ENCODE peak calls at places on chromosome 12, in ten cellular contexts. N, T, L, M, W, G, E, S, V and O are unnamed samples.

GRCh38 chr12:50103351-50103750 is 457 bp upstream of the GPD1 start:
- DNase-seq in L (no peak), G (no peak), M (no peak), T (no peak), E (no peak), V (no peak), N (no peak), W (no peak), S (no peak), O (no peak)

GRCh38 chr12:12392428-12392827 is 35.5 kb downstream of the BORCS5 start:
- DNase-seq in T (no peak), W (no peak), E (no peak), S (no peak), G (no peak), L (peak), V (no peak), N (no peak), M (no peak), O (no peak)

GRCh38 chr12:124398578-124399227 is 103.8 kb downstream of the RFLNA start:
- DNase-seq in S (no peak), M (no peak), W (peak), N (no peak), V (no peak), T (peak), G (no peak), E (peak), L (no peak), O (no peak)

GRCh38 chr12:51593539-51593938 is 2.5 kb downstream of the SCN8A start:
- DNase-seq in L (peak), T (peak), S (peak), E (no peak), N (peak), G (no peak), M (no peak), W (no peak), V (peak), O (no peak)

GRCh38 chr12:27330846-27331245 is 1.8 kb upstream of the BMAL2 start:
- DNase-seq in V (no peak), M (no peak), E (no peak), S (no peak), T (no peak), N (no peak), G (no peak), L (peak), W (no peak), O (no peak)

GRCh38 chr12:18421840-18422239 is 160.5 kb downstream of the PIK3C2G start:
- DNase-seq in L (peak), S (no peak), E (no peak), M (no peak), W (no peak), V (no peak), T (no peak), G (no peak), N (peak), O (no peak)

GRCh38 chr12:77047341-77048202 is 17.8 kb downstream of the E2F7 start:
- DNase-seq in E (no peak), T (no peak), S (no peak), G (no peak), V (no peak), M (no peak), L (peak), N (no peak), W (no peak), O (no peak)

GRCh38 chr12:47717443-47718193 is 7.7 kb downstream of the ENDOU start:
- DNase-seq in L (peak), W (peak), V (peak), M (no peak), T (peak), E (peak), G (peak), N (peak), S (peak), O (peak)

GRCh38 chr12:124915249-124916236 is 1.1 kb upstream of the UBC start:
- DNase-seq in L (peak), M (no peak), G (peak), S (no peak), T (peak), W (peak), E (no peak), V (peak), N (peak), O (no peak)

GRCh38 chr12:51972849-51973273 is 21.4 kb downstream of the ACVR1B start:
- DNase-seq in N (peak), V (no peak), M (no peak), G (no peak), S (peak), W (peak), L (peak), T (peak), E (peak), O (no peak)

GRCh38 chr12:1855241-1855640 is 34.9 kb downstream of the LRTM2 start:
- DNase-seq in W (no peak), S (no peak), G (no peak), N (peak), M (no peak), E (peak), V (no peak), L (peak), T (no peak), O (no peak)

GRCh38 chr12:59472273-59472672 is 123.6 kb upstream of the SLC16A7 start:
- DNase-seq in M (no peak), G (no peak), V (no peak), W (no peak), S (no peak), T (no peak), L (no peak), N (no peak), E (no peak), O (no peak)

GRCh38 chr12:45269407-45269741 is 53.5 kb downstream of the ANO6 start:
- DNase-seq in M (no peak), N (no peak), W (no peak), V (no peak), T (no peak), G (no peak), L (no peak), S (no peak), E (no peak), O (no peak)

GRCh38 chr12:126760109-126760508 is 1506.9 kb upstream of the TMEM132C start:
- DNase-seq in M (no peak), S (no peak), V (no peak), T (no peak), N (no peak), G (no peak), W (no peak), L (no peak), E (no peak), O (no peak)

GRCh38 chr12:123043536-123044001 is 63.1 kb downstream of the ARL6IP4 start:
- DNase-seq in S (peak), G (peak), T (peak), N (peak), W (peak), L (peak), E (peak), V (peak), M (peak), O (peak)

GRCh38 chr12:69655616-69656336 is 43.3 kb downstream of the BEST3 start:
- DNase-seq in S (peak), L (peak), G (no peak), V (no peak), E (no peak), M (no peak), T (no peak), N (peak), W (no peak), O (no peak)

GRCh38 chr12:54605138-54605970 is 16.9 kb upstream of the PPP1R1A start:
- DNase-seq in N (no peak), G (no peak), T (no peak), V (no peak), L (no peak), W (no peak), E (no peak), M (no peak), S (no peak), O (no peak)

GRCh38 chr12:119565404-119565803 is 28.2 kb upstream of the TMEM233 start:
- DNase-seq in T (no peak), N (no peak), W (no peak), E (no peak), M (no peak), S (no peak), G (no peak), V (no peak), L (no peak), O (no peak)

GRCh38 chr12:120100630-120101029 is 15.9 kb downstream of the RAB35 start:
- DNase-seq in N (peak), L (no peak), M (no peak), G (peak), V (peak), W (peak), E (peak), S (no peak), T (peak), O (peak)

GRCh38 chr12:3594966-3595365 is 104.0 kb downstream of the PRMT8 start:
- DNase-seq in E (no peak), M (no peak), V (no peak), W (no peak), N (no peak), S (no peak), T (no peak), G (no peak), L (no peak), O (no peak)

GRCh38 chr12:6340745-6341438 is 984 bp downstream of the TNFRSF1A start:
- DNase-seq in T (no peak), E (no peak), V (no peak), L (no peak), S (no peak), M (no peak), G (no peak), N (no peak), W (no peak), O (no peak)

GRCh38 chr12:49527361-49528130 is 11.3 kb upstream of the KCNH3 start:
- DNase-seq in M (no peak), T (no peak), S (no peak), G (no peak), E (no peak), W (no peak), L (no peak), V (no peak), N (no peak), O (peak)

GRCh38 chr12:47855502-47855901 is 35.8 kb upstream of the HDAC7 start:
- DNase-seq in E (no peak), G (no peak), S (no peak), L (no peak), M (no peak), T (no peak), N (no peak), W (no peak), V (no peak), O (no peak)

GRCh38 chr12:106238146-106238545 is 9.7 kb downstream of the CKAP4 start:
- DNase-seq in T (no peak), W (no peak), G (no peak), M (no peak), E (peak), N (no peak), L (peak), V (no peak), S (no peak), O (no peak)

GRCh38 chr12:70002097-70002911 is 177.3 kb downstream of the MYRFL start:
- DNase-seq in N (no peak), M (no peak), G (no peak), V (peak), W (no peak), E (no peak), S (no peak), L (peak), T (no peak), O (no peak)

GRCh38 chr12:1529862-1530591 is 64.4 kb downstream of the FBXL14 start:
- DNase-seq in L (no peak), T (peak), M (no peak), V (peak), G (no peak), E (no peak), S (no peak), N (no peak), W (no peak), O (no peak)

GRCh38 chr12:112353389-112353788 is 28.8 kb downstream of the HECTD4 start:
- DNase-seq in W (no peak), E (no peak), V (no peak), G (no peak), S (peak), M (peak), T (no peak), N (peak), L (no peak), O (no peak)

GRCh38 chr12:17928708-17929366 is 161.2 kb downstream of the RERGL start:
- DNase-seq in V (no peak), L (peak), T (no peak), W (no peak), N (peak), G (no peak), S (peak), E (no peak), M (peak), O (no peak)

GRCh38 chr12:13342971-13343370 is 146.4 kb downstream of the EMP1 start:
- DNase-seq in E (no peak), W (no peak), M (no peak), V (no peak), L (no peak), G (no peak), T (no peak), N (peak), S (no peak), O (no peak)

GRCh38 chr12:76964784-76965571 is 86.2 kb upstream of the CSRP2 start:
- DNase-seq in W (no peak), G (no peak), T (no peak), E (no peak), M (no peak), V (no peak), N (no peak), L (no peak), S (no peak), O (no peak)

GRCh38 chr12:128586630-128587029 is 237.1 kb downstream of the SLC15A4 start:
- DNase-seq in V (no peak), E (no peak), N (no peak), W (no peak), G (no peak), M (no peak), S (no peak), T (no peak), L (no peak), O (no peak)

GRCh38 chr12:13101854-13102375 is 1.6 kb downstream of the GSG1 start:
- DNase-seq in M (no peak), E (no peak), V (no peak), T (no peak), G (no peak), L (peak), W (no peak), N (peak), S (peak), O (no peak)

GRCh38 chr12:66693901-66694513 is 15.1 kb upstream of the GRIP1 start:
- DNase-seq in E (no peak), V (peak), T (peak), N (peak), W (no peak), L (peak), M (peak), S (peak), G (peak), O (peak)

GRCh38 chr12:112685321-112685720 is 106.2 kb upstream of the RPH3A start:
- DNase-seq in V (no peak), G (no peak), M (no peak), T (no peak), W (no peak), S (no peak), L (no peak), E (no peak), N (no peak), O (peak)

GRCh38 chr12:102573237-102573636 is 92.9 kb upstream of the IGF1 start:
- DNase-seq in V (no peak), M (no peak), L (no peak), S (no peak), W (no peak), G (no peak), N (no peak), T (no peak), E (no peak), O (no peak)

GRCh38 chr12:12331896-12332295 is 18.1 kb downstream of the MANSC1 start:
- DNase-seq in T (peak), L (no peak), G (no peak), E (no peak), W (no peak), V (no peak), S (no peak), N (no peak), M (no peak), O (no peak)

GRCh38 chr12:105433804-105434203 is 103.3 kb downstream of the C12orf75 start:
- DNase-seq in L (no peak), S (peak), E (no peak), N (peak), T (no peak), W (no peak), M (no peak), V (no peak), G (no peak), O (no peak)

GRCh38 chr12:18861287-18861858 is 123.5 kb downstream of the CAPZA3 start:
- DNase-seq in V (no peak), L (peak), G (no peak), S (no peak), N (peak), W (no peak), E (no peak), M (peak), T (no peak), O (no peak)

GRCh38 chr12:132488127-132489077 is 1.5 kb upstream of the FBRSL1 start:
- DNase-seq in T (no peak), N (no peak), W (peak), V (peak), E (no peak), G (no peak), L (no peak), S (no peak), M (no peak), O (no peak)

GRCh38 chr12:132490481-132491348 is 764 bp downstream of the FBRSL1 start:
- DNase-seq in S (no peak), W (no peak), N (peak), M (no peak), G (no peak), V (no peak), E (no peak), T (peak), L (peak), O (no peak)

GRCh38 chr12:132489078-132489601 is 811 bp upstream of the FBRSL1 start:
- DNase-seq in V (no peak), M (no peak), S (no peak), N (no peak), G (no peak), W (no peak), L (peak), T (no peak), E (peak), O (no peak)

GRCh38 chr12:132491349-132491663 is 1.4 kb downstream of the FBRSL1 start:
- DNase-seq in E (no peak), S (no peak), G (no peak), V (no peak), W (no peak), L (no peak), N (no peak), M (no peak), T (no peak), O (no peak)

GRCh38 chr12:132489602-132490239 is at the start of gene FBRSL1:
- DNase-seq in V (peak), E (peak), N (peak), T (peak), L (peak), W (peak), G (peak), S (peak), M (peak), O (peak)
- TF ChIP-seq CTCF in V (peak), E (no peak), N (no peak), T (no peak), L (no peak), W (no peak), G (no peak), S (no peak), M (no peak), O (no peak)

GRCh38 chr12:10613334-10614055 is at the start of gene MAGOHB:
- DNase-seq in M (peak), T (peak), N (peak), E (peak), S (peak), G (peak), V (peak), W (peak), L (peak), O (peak)

GRCh38 chr12:10612954-10613333 is 465 bp downstream of the MAGOHB start:
- DNase-seq in L (peak), E (no peak), G (no peak), S (no peak), W (no peak), V (no peak), M (no peak), N (no peak), T (peak), O (no peak)

GRCh38 chr12:10610188-10610587 is 3.2 kb downstream of the MAGOHB start:
- DNase-seq in S (no peak), N (no peak), L (no peak), T (no peak), G (no peak), V (no peak), M (no peak), E (no peak), W (no peak), O (no peak)

GRCh38 chr12:10614056-10614370 is 604 bp upstream of the MAGOHB start:
- DNase-seq in N (no peak), W (no peak), E (no peak), S (no peak), T (no peak), M (no peak), L (peak), G (no peak), V (no peak), O (no peak)

DNA sequence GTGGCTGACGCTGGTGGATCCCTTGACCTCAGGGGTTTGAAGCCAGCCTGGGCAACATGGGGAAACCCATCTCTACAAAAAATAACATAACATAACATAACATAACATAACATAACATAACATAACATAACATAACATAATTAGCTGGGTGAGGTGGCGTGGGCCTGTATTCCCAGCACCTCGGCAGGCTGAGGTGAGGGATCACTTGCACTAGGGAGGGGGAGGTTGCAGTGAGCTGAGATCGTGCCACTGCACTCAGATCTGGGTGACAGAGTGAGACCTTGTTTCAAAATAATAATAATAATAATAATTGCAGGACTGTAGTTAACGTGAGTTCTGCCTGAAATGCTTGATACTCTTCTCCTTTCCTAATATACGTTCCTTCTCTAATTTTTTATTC is 1.3 kb downstream of the MAGOHB start:
- DNase-seq in E (no peak), T (no peak), L (no peak), G (no peak), W (no peak), M (no peak), N (no peak), V (no peak), S (no peak), O (no peak)
- H3K4me3 ChIP-seq in E (peak), T (no peak), L (no peak), G (no peak), W (peak), M (peak), N (peak), V (no peak), S (peak), O (peak)

DNA sequence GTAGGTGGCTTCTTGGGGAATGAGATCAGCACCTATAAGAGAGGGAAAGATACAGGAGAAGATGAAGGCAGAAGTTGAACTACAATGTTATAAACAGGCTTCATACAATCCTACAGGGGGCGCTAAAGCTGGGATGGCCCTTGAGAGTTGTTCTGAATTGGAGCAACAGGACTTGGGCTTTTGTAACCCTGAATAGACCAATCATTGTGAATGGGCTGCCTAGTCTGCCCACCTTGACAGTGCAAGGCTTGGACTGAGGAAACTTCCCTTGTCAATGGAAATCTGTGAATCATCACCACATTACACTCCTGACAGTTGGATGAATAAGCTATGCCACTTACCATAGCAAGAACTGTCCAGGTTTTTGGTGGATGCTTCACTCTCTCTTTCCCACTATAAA is 306.1 kb downstream of the KCNC2 start:
- DNase-seq in S (no peak), N (peak), L (no peak), V (no peak), W (no peak), G (no peak), E (no peak), T (no peak), M (peak), O (no peak)
- TF ChIP-seq CTCF in S (peak), N (peak), L (peak), V (no peak), W (no peak), G (no peak), E (no peak), T (no peak), M (peak), O (peak)

DNA sequence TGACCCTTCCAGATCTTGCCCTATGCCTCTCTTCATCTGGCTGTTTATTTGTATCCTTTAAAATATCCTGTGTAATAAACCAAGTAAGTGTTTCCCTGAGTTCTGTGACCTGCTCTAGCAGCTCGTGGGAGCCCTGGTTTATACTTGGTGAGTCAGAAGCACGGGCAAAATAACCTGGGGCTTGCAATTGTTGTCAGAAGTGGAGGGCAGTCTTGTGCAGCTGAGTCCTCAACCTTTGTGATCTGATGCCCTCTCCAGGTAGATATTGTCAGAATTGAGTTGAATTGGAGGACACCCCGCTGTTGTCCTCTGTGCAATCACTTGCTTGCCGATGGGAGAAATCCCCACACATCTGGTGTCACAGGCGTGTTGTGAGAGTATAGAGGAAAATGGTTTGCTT is 62.5 kb upstream of the PRICKLE1 start:
- DNase-seq in E (no peak), L (no peak), T (no peak), V (no peak), S (no peak), G (no peak), W (no peak), N (no peak), M (no peak), O (no peak)
- H3K4me3 ChIP-seq in E (no peak), L (no peak), T (no peak), V (no peak), S (no peak), G (no peak), W (no peak), N (no peak), M (no peak), O (no peak)